ENCODE peak calls at places on chromosomes 12 and 14, in six cellular contexts. O, J, A, N, L and C are unnamed samples. For H3K4me1, the result is how much of the 10 kb centered on the place peaks cover.

GRCh38 chr12:6229224-6229748 is 29.1 kb downstream of the CD9 start:
- DNase-seq in N (no peak), L (no peak), O (no peak), A (no peak), J (no peak), C (no peak)

GRCh38 chr12:132490481-132491348 is 764 bp downstream of the FBRSL1 start:
- DNase-seq in L (no peak), J (no peak), A (peak), N (peak), O (no peak), C (no peak)

GRCh38 chr14:59358105-59358504 is 107.1 kb downstream of the GPR135 start:
- DNase-seq in O (no peak), N (peak), A (peak), L (peak), J (peak), C (no peak)

GRCh38 chr12:10196210-10196609 is 16.5 kb upstream of the GABARAPL1 start:
- DNase-seq in J (no peak), O (peak), A (no peak), N (no peak), L (no peak), C (no peak)

GRCh38 chr14:52369305-52369781 is 55.2 kb downstream of the PTGER2 start:
- DNase-seq in N (no peak), J (no peak), L (no peak), A (no peak), O (no peak), C (no peak)

GRCh38 chr12:53660064-53660463 is 15.8 kb downstream of the ATP5MC2 start:
- DNase-seq in O (no peak), J (no peak), L (no peak), N (peak), A (no peak), C (no peak)

GRCh38 chr12:126534495-126534894 is 1469.3 kb downstream of the AACS start:
- DNase-seq in J (no peak), N (no peak), L (no peak), A (no peak), O (no peak), C (no peak)

GRCh38 chr12:6215932-6216494 is 15.8 kb downstream of the CD9 start:
- DNase-seq in J (peak), L (no peak), N (no peak), O (no peak), A (no peak), C (peak)

GRCh38 chr14:95515523-95516517 is 630 bp downstream of the SYNE3 start:
- DNase-seq in O (no peak), J (no peak), A (peak), L (peak), N (peak), C (no peak)

GRCh38 chr14:74583689-74584434 is 28.2 kb downstream of the LTBP2 start:
- DNase-seq in A (no peak), L (no peak), J (peak), O (no peak), N (no peak), C (no peak)

GRCh38 chr12:54394281-54394719 is 9.8 kb upstream of the ZNF385A start:
- DNase-seq in A (peak), J (peak), N (peak), O (no peak), L (peak), C (no peak)

DNA sequence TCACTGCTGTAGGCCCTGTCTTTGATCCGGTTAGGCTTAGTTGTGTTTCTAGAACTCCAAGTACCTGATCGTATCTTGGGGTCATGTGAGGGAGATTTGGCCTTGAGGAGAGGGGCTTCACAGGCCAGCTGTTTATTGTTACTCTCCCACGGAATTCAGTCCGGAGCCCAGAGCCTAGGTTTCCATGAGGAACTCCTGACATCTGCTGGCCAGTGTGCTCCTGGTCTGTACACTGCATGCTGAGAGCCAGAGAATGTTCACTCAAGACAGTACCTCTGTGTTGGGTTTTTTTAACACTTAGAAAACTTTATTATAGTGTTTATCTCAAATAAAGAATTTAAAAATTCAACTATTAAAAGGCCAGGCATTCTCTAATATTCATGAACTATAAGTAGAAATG is 341.0 kb upstream of the TMEM132C start:
- DNase-seq in O (no peak), A (peak), J (no peak), N (no peak), L (no peak), C (no peak)
- TF ChIP-seq SIN3A in O (no peak), A (no peak), J (no peak), N (no peak), L (no peak), C (no peak)

DNA sequence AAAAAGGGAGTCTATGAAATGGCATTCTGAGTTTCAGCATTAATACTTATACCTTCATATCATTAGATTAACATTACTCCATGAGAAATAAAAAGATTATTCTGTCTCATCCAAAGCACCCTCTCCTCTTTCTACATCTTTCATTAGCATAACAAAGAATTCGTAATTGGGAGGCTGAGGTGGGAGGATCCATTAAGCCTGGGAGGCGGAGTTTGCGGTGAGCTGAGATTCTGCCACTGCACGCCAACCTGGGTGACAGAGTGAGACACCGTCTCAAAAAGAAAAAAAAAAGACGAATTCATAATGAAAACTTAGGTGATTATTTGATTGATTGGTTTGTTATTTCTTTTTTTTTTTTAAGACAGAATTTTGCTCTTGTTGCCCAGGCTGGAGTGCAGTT is 1.8 kb upstream of the CDK17 start:
- DNase-seq in N (no peak), J (no peak), O (no peak), L (no peak), A (no peak), C (no peak)
- TF ChIP-seq REST in N (no peak), J (no peak), O (no peak), L (no peak), A (no peak), C (no peak)

DNA sequence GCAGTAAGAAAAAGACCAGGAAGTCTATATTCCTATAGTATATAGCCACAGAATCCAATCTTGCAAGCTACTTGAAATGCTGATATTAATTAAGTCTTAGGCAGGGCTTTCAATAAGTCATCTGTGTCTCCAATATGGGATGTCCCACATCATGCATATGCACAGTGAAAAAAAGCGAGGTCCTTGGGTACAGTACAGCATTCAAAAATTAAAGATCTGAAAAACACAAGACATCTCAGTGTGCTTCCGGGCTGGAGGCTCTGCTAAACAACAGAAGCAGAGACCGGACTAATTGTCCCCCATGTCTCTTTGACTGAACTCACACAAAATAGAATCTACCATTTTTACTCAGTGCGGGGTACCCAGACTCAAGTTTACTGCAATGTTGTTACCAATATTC is 156.0 kb downstream of the DAD1 start:
- DNase-seq in O (no peak), N (no peak), A (no peak), L (no peak), J (no peak), C (no peak)
- H3K4me1 ChIP-seq in O (under half), N (under half), A (under half), L (under half), J (under half), C (under half)

DNA sequence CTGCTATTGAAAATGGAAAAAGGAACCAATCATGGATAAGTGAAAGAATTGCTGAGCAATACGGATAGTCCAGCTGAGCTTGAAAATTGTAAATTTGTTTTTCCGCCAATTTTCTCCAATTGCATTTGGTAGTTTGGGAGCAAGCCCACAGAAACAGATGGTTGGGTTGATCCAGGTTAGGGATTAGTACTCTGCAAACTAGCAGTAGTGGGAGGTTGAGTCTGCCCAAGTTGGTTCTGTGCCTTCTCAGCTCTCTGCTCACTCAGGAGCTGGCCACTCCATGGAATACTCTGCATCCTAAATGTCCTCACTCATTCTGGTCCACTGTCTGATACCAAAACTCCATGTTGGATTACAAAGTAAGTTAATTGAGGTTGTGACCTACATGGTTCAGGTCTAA is 361.1 kb upstream of the ATP2B1 start:
- DNase-seq in O (no peak), A (no peak), J (no peak), L (no peak), N (no peak), C (no peak)
- TF ChIP-seq SIN3A in O (no peak), A (no peak), J (no peak), L (no peak), N (no peak), C (no peak)

DNA sequence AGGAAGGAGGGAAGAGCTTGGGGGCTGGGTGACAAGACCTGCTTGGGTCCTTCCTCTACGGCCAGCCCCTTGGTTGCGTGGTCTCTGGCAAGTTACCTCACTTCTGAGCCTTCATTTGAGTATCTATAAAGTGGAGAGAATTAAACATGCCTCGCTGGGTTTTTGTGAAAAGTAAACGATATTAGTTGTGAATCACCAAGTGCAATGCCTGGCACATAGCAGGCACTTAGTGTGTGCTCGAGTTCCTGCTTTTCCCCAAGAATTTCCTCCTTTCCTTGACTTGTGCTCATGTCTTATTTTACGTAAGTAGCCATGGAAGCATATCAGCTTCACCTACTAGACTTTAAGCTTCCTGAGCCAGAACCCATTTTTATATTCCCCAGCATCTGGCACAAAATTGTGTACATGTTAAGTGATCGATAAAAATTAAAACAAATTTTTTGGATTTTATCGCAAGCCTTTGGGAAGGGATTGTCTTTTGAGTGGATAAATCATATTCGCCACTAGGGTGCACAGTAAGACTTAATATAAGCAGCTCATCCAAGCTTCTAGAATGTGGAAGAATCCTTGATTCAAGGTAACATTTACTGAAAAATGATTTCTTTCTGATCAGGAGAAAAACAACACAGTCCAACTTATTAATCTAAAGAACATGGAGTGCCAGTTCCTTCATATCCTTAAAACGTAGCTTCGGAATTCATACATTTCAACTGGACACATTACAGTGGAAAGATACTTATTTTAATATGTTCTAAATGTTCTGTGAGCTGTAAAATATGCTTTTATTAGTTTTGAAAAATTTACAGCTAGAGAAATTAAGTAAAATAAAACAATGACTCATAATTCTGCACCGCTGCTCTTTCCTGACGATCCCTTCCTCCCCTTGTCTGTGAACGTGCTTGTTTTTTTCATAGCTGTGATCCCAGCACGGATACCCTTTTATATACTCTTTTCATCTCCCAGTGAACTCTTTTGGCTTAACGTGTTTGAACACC is 62.0 kb downstream of the SLC25A47 start:
- DNase-seq in L (peak), J (peak), O (no peak), N (peak), A (peak), C (no peak)
- TF ChIP-seq REST in L (no peak), J (no peak), O (no peak), N (no peak), A (no peak), C (no peak)